ENCODE peak calls at places on chromosomes 5 and 9, in four cellular contexts. P, W, Y and B are unnamed samples.

GRCh38 chr9:87263291-87263690 is 234.4 kb upstream of the DAPK1 start:
- DNase-seq in P (no peak), Y (no peak), W (no peak), B (no peak)

GRCh38 chr9:76441551-76442322 is 17.2 kb upstream of the GCNT1 start:
- DNase-seq in W (no peak), Y (peak; percentile 42), P (no peak), B (no peak)

GRCh38 chr9:1008256-1008655 is 31.8 kb downstream of the DMRT3 start:
- DNase-seq in W (no peak), Y (peak; percentile 3), P (no peak), B (no peak)

GRCh38 chr5:137122075-137122474 is 377.1 kb downstream of the SPOCK1 start:
- DNase-seq in P (no peak), Y (peak; percentile 85), W (no peak), B (no peak)

GRCh38 chr9:114092336-114092735 is 6.8 kb downstream of the KIF12 start:
- DNase-seq in W (no peak), P (no peak), Y (no peak), B (no peak)

GRCh38 chr9:115278241-115279035 is 160.5 kb upstream of the TNC start:
- DNase-seq in W (no peak), P (no peak), Y (no peak), B (no peak)

GRCh38 chr9:73437758-73438157 is 286.1 kb downstream of the ANXA1 start:
- DNase-seq in P (no peak), W (no peak), Y (peak; percentile 2), B (no peak)

GRCh38 chr9:18824095-18824666 is 208.8 kb downstream of the SAXO1 start:
- DNase-seq in P (no peak), W (no peak), Y (peak; percentile 37), B (no peak)

GRCh38 chr5:143527808-143528207 is 124.3 kb upstream of the NR3C1 start:
- DNase-seq in W (no peak), P (no peak), Y (no peak), B (no peak)

GRCh38 chr5:113047234-113047633 is 70.6 kb downstream of the DCP2 start:
- DNase-seq in Y (peak; percentile 46), P (no peak), W (no peak), B (no peak)

GRCh38 chr5:175657593-175658271 is at the start of gene HRH2:
- DNase-seq in P (peak; percentile 23), W (no peak), Y (no peak), B (peak; percentile 18)

GRCh38 chr5:98401645-98402044 is 371.8 kb upstream of the RGMB start:
- DNase-seq in W (no peak), Y (no peak), P (no peak), B (no peak)

GRCh38 chr5:140189977-140190867 is 15.2 kb downstream of the CYSTM1 start:
- DNase-seq in P (no peak), W (no peak), Y (peak; percentile 83), B (no peak)

GRCh38 chr5:151772029-151772867 is 494 bp downstream of the G3BP1 start:
- DNase-seq in W (peak; percentile 37), P (peak; percentile 48), Y (peak; percentile 33), B (peak; percentile 43)

GRCh38 chr5:141844414-141845097 is 33.7 kb downstream of the PCDH1 start:
- DNase-seq in Y (no peak), P (no peak), W (no peak), B (no peak)

GRCh38 chr5:180093241-180093640 is 21.7 kb upstream of the RNF130 start:
- DNase-seq in P (no peak), Y (no peak), W (no peak), B (no peak)

GRCh38 chr5:180093651-180094382 is 22.3 kb upstream of the RNF130 start:
- DNase-seq in W (peak; percentile 34), Y (no peak), P (no peak), B (no peak)

GRCh38 chr5:180090098-180090768 is 18.7 kb upstream of the RNF130 start:
- DNase-seq in W (peak; percentile 47), Y (peak; percentile 58), P (peak; percentile 56), B (no peak)

GRCh38 chr5:180088561-180088960 is 17.0 kb upstream of the RNF130 start:
- DNase-seq in W (no peak), P (peak; percentile 13), Y (no peak), B (no peak)

GRCh38 chr5:180090769-180091546 is 19.4 kb upstream of the RNF130 start:
- DNase-seq in P (no peak), Y (peak; percentile 23), W (no peak), B (peak; percentile 70)
- H3K4me3 ChIP-seq in P (peak overlapping the region; percentile 52), Y (peak overlapping the region; percentile 66), W (peak overlapping the region; percentile 67), B (peak overlapping the region; percentile 76)

DNA sequence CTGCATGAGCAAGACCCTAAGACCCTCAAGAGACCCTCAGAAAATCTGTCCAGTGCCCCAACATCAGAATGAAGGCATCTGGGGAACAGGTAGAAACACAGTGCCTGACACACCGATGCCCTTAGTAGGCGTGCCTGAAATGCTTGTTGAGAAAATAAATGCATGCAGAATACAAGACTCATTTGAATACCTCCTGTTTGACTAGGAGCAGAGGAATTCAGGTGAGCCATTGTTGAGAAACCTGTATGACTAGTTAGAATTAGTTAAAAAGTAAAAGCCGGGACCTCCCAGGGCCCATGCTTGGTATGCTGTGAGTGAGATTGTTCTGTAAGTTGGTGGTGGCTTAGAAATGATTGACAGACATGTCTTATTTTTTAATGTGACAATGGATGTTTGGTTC is 55.0 kb downstream of the WWC1 start:
- DNase-seq in Y (no peak), P (no peak), W (no peak), B (no peak)
- H3K4me3 ChIP-seq in Y (no peak overlapping the region), P (no peak overlapping the region), W (no peak overlapping the region), B (no peak overlapping the region)

DNA sequence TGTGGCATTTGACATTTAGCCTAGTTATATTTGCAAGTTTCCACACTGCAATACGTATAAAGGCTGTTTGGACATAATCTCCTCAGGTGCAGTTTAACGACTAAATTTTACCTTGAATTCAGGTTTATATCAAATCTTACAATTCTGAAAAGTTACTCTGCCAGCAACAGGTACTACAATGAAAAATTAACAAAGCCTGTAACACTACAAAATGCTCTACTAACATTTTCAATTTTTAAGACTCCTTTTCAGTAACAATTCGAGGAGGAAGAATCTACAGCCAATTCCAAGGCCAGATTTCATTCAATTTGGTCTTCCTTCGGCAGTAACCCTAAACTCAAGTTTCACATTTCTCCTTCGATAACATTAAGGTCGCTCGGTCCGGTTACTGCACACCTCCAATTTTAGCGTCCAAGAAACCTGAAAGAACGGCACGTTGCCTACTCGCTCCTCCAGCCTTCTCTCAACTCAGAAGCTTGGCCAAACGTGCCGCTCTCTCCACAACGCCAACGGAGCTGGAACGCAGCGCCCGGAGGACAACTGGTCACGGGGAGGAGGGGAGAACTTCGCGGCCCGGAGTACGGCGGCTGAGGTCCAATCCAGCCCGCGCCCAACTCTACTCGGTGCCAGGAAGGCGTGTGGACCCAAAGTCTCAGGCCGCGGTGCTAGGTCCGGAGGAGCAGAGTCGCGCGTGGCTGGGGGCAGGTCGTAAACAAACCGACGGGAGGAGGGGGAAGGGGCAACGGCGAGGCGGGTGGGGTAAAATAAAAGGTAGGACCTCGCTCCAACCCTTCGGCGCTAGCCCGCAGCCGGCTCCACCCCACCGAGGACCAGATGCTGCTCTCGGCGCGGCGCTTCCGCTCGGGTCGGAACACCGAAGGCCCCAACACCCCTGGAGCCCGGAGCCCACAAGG is 681 bp downstream of the FNIP1 start:
- DNase-seq in W (peak; percentile 61), Y (peak; percentile 59), P (peak; percentile 43), B (peak; percentile 72)
- H3K4me3 ChIP-seq in W (peak overlapping the region; percentile 99), Y (peak overlapping the region; percentile 76), P (peak overlapping the region; percentile 100), B (peak overlapping the region; percentile 97)

GRCh38 chr9:94866770-94867169 is 140.3 kb downstream of the AOPEP start:
- DNase-seq in P (no peak), W (no peak), Y (no peak), B (no peak)
- H3K4me3 ChIP-seq in P (no peak overlapping the region), W (no peak overlapping the region), Y (no peak overlapping the region), B (no peak overlapping the region)

DNA sequence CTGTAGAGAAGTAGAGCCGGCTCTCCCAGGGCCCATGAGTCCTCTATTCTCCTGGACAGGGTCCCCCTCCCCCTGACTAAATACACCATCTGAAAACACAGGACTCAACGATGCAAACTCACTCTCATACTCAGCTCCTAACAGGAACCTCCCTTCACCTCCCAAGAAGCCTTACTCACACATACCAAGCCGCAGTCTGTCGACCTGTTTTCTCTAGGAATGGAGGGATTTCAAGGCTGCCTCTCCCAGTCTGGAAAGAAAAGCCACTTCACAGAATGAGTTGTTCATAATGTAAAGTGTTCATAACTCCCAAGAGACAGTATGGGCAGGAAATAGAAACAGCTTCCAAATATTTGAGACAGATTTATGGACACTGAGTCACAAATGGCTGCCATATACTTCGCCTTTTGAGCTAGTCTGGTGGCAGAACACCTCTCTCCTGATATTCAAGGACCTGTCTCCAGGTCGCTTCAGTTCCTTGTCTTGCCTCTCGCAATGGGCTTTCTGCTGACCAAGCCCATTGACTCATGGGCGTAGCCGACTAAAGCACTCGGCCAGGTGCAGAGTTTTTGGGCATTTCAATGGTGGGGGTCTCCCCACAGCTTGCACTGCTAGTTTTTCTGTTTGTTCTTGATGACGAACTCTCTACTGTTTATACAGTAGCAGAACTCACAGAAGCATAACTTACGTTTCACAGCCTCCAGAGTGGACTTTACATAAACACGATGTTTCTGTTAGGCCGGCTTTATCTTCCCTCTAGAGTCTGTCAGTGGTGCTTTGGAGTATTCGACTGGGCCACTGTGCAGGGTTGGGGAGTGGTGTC is 25.0 kb upstream of the IL17B start:
- DNase-seq in W (no peak), Y (peak; percentile 92), P (no peak), B (no peak)
- H3K4me3 ChIP-seq in W (no peak overlapping the region), Y (no peak overlapping the region), P (no peak overlapping the region), B (no peak overlapping the region)

GRCh38 chr9:135907006-135907434 is 326 bp downstream of the CAMSAP1 start:
- DNase-seq in P (no peak), Y (no peak), W (no peak), B (no peak)
- H3K4me3 ChIP-seq in P (peak overlapping the region; percentile 85), Y (peak overlapping the region; percentile 67), W (no peak overlapping the region), B (peak overlapping the region; percentile 67)